ENCODE peak calls at places on chromosomes 13 and 19, in ten cellular contexts. O is omental fat pad, L is NCI-H1436, Q is ascending aorta, Y is suprapubic skin, R is iPS-NIHi11, T is nucleus accumbens, U is aorta, E is fibroblast of lung, F is C1 segment of cervical spinal cord. M is an unnamed sample.
A peak's percentile ranks its signal among the peaks of the same experiment; 100 is the strongest.

GRCh38 chr19:13154241-13154778 is 4.1 kb downstream of the IER2 start:
- DNase-seq in Y (peak; percentile 98), F (peak; percentile 49), O (peak; percentile 86), L (peak; percentile 13), R (no peak), Q (peak; percentile 97), E (peak; percentile 94), U (peak; percentile 98), T (no peak), M (peak; percentile 15)

GRCh38 chr19:10961073-10961762 is 388 bp downstream of the SMARCA4 start:
- DNase-seq in T (peak; percentile 84), R (peak; percentile 91), Y (no peak), U (peak; percentile 60), E (peak; percentile 31), O (no peak), F (peak; percentile 19), L (no peak), Q (peak; percentile 67), M (no peak)

GRCh38 chr13:98508280-98509074 is 68.4 kb downstream of the STK24 start:
- DNase-seq in Y (no peak), E (peak; percentile 87), L (no peak), O (no peak), R (no peak), F (no peak), U (no peak), T (no peak), Q (peak; percentile 24), M (no peak)

GRCh38 chr19:23055946-23056345 is 53.0 kb upstream of the ZNF728 start:
- DNase-seq in F (no peak), Y (no peak), Q (no peak), U (no peak), R (no peak), L (no peak), T (no peak), O (no peak), E (no peak), M (no peak)

GRCh38 chr19:49946415-49946814 is 14.6 kb downstream of the SIGLEC11 start:
- DNase-seq in E (no peak), F (no peak), U (peak; percentile 10), O (no peak), L (peak; percentile 39), R (no peak), Y (no peak), T (no peak), Q (no peak), M (no peak)

GRCh38 chr13:98173431-98173921 is 3.6 kb downstream of the RNF113B start:
- DNase-seq in R (peak; percentile 38), O (no peak), E (peak; percentile 99), T (no peak), U (no peak), Y (no peak), Q (no peak), L (no peak), F (peak; percentile 7), M (no peak)

GRCh38 chr19:2049741-2050348 is 1.2 kb downstream of the MKNK2 start:
- DNase-seq in O (no peak), R (peak; percentile 64), Q (peak; percentile 92), Y (peak; percentile 90), F (peak; percentile 83), T (peak; percentile 64), L (peak; percentile 26), E (peak; percentile 62), U (peak; percentile 82), M (no peak)

GRCh38 chr19:13846533-13847032 is 30.4 kb upstream of the NANOS3 start:
- DNase-seq in L (peak; percentile 80), F (peak; percentile 52), E (peak; percentile 89), Q (peak; percentile 98), R (peak; percentile 74), Y (peak; percentile 95), U (peak; percentile 96), O (no peak), T (no peak), M (no peak)

GRCh38 chr19:49506575-49507105 is 5.8 kb upstream of the FCGRT start:
- DNase-seq in R (peak; percentile 84), F (peak; percentile 13), E (no peak), Q (no peak), T (no peak), U (peak; percentile 72), L (peak; percentile 74), O (no peak), Y (no peak), M (no peak)

GRCh38 chr13:46295531-46296464 is 84.1 kb downstream of the LRRC63 start:
- DNase-seq in R (no peak), Q (peak; percentile 81), Y (no peak), T (no peak), U (peak; percentile 59), F (no peak), E (peak; percentile 98), L (no peak), O (no peak), M (no peak)

GRCh38 chr19:6350688-6351087 is 10.6 kb upstream of the CLPP start:
- DNase-seq in O (no peak), T (no peak), L (no peak), F (no peak), R (no peak), E (no peak), Y (no peak), Q (no peak), U (no peak), M (no peak)

GRCh38 chr19:13574933-13575332 is 68.7 kb upstream of the CACNA1A start:
- DNase-seq in U (no peak), Q (no peak), O (no peak), R (peak; percentile 52), E (no peak), Y (no peak), F (no peak), L (no peak), T (no peak), M (no peak)

GRCh38 chr19:10724573-10725071 is 6.7 kb downstream of the DNM2 start:
- DNase-seq in T (no peak), Y (no peak), U (no peak), L (no peak), O (no peak), Q (no peak), F (no peak), R (peak; percentile 9), E (no peak), M (no peak)

GRCh38 chr13:22220186-22221160 is 549.6 kb downstream of the FGF9 start:
- DNase-seq in T (no peak), Q (no peak), Y (no peak), R (no peak), F (no peak), E (no peak), O (no peak), L (no peak), U (no peak), M (no peak)

GRCh38 chr13:106318941-106319411 is 216.5 kb downstream of the EFNB2 start:
- DNase-seq in F (no peak), U (no peak), E (peak; percentile 87), R (no peak), Q (no peak), L (no peak), O (no peak), Y (no peak), T (no peak), M (no peak)

GRCh38 chr13:30158774-30159445 is 148.4 kb downstream of the KATNAL1 start:
- DNase-seq in L (no peak), Y (no peak), E (peak; percentile 68), Q (no peak), U (no peak), R (no peak), F (no peak), O (no peak), T (no peak), M (no peak)

GRCh38 chr19:16191216-16191908 is 6.2 kb downstream of the FAM32A start:
- DNase-seq in Y (no peak), U (no peak), E (no peak), Q (no peak), L (no peak), R (no peak), T (no peak), F (no peak), O (no peak), M (no peak)

GRCh38 chr13:110914293-110915056 is 394 bp downstream of the ANKRD10 start:
- DNase-seq in O (no peak), Q (peak; percentile 88), U (peak; percentile 87), E (peak; percentile 79), T (peak; percentile 73), Y (no peak), F (peak; percentile 83), R (peak; percentile 76), L (peak; percentile 70), M (no peak)

GRCh38 chr19:49213791-49214190 is 56.2 kb downstream of the TRPM4 start:
- DNase-seq in F (no peak), O (no peak), U (no peak), R (peak; percentile 61), T (no peak), Q (no peak), L (no peak), Y (no peak), E (no peak), M (no peak)

GRCh38 chr13:44815507-44816074 is 173.7 kb downstream of the NUFIP1 start:
- DNase-seq in E (peak; percentile 92), Y (no peak), R (peak; percentile 64), T (no peak), L (no peak), O (peak; percentile 27), U (peak; percentile 65), Q (peak; percentile 67), F (no peak), M (no peak)

GRCh38 chr19:55285225-55285890 is 1.6 kb downstream of the BRSK1 start:
- DNase-seq in R (no peak), O (no peak), L (no peak), F (no peak), U (no peak), Q (no peak), T (no peak), E (no peak), Y (no peak), M (no peak)

GRCh38 chr19:46818812-46819211 is 30.4 kb upstream of the SLC1A5 start:
- DNase-seq in Y (no peak), L (peak; percentile 8), F (no peak), E (peak; percentile 38), O (no peak), U (no peak), Q (no peak), R (no peak), T (no peak), M (no peak)

GRCh38 chr19:14135985-14136508 is 342 bp downstream of the ASF1B start:
- DNase-seq in T (no peak), Y (no peak), U (no peak), R (no peak), L (no peak), E (no peak), Q (no peak), F (no peak), O (no peak), M (no peak)

GRCh38 chr13:79658333-79658975 is 177.5 kb downstream of the NDFIP2 start:
- DNase-seq in T (no peak), R (no peak), F (no peak), L (no peak), Q (no peak), E (no peak), Y (no peak), U (no peak), O (no peak), M (no peak)

GRCh38 chr19:1468274-1469199 is 10.5 kb downstream of the C19orf25 start:
- DNase-seq in E (peak; percentile 26), T (no peak), Q (no peak), U (no peak), F (no peak), R (peak; percentile 61), O (no peak), Y (no peak), L (no peak), M (no peak)

GRCh38 chr19:15471639-15472101 is 7.3 kb upstream of the RASAL3 start:
- DNase-seq in O (no peak), E (no peak), U (peak; percentile 24), T (no peak), Y (no peak), Q (no peak), F (no peak), R (no peak), L (no peak), M (no peak)

GRCh38 chr13:50521750-50522149 is 321.7 kb downstream of the DLEU7 start:
- DNase-seq in T (no peak), R (no peak), Q (no peak), F (no peak), Y (no peak), O (no peak), U (no peak), E (peak; percentile 88), L (peak; percentile 15), M (peak; percentile 1)

GRCh38 chr19:53868091-53868891 is 608 bp downstream of the MYADM start:
- DNase-seq in Q (peak; percentile 79), E (peak; percentile 52), T (no peak), F (no peak), U (peak; percentile 76), O (no peak), R (peak; percentile 37), Y (peak; percentile 91), L (no peak), M (no peak)